ENCODE peak calls at places on chromosomes 7 and 10, in eight cellular contexts. X is CD8-positive, alpha-beta T cell; Z is activated CD4-positive, alpha-beta T cell treated with anti-CD3 and anti-CD28 coated beads for 24 hours; A is thoracic aorta; V is upper lobe of right lung; G is mesenchymal stem cell; C is NAMALWA; J is GOT3. L is an unnamed sample.

GRCh38 chr7:46909601-46910051 is 672.3 kb downstream of the TNS3 start:
- DNase-seq in C (no peak), X (no peak), A (no peak), G (peak), Z (no peak), J (no peak), V (no peak), L (no peak)

GRCh38 chr10:97433430-97434001 is 7.5 kb downstream of the PGAM1 start:
- DNase-seq in G (no peak), C (no peak), V (no peak), Z (no peak), X (no peak), J (no peak), A (no peak), L (no peak)

GRCh38 chr7:42661312-42661711 is 250.6 kb downstream of the C7orf25 start:
- DNase-seq in X (no peak), Z (no peak), G (peak), V (no peak), A (no peak), C (no peak), J (no peak), L (no peak)

GRCh38 chr7:2508327-2509231 is 11.0 kb upstream of the LFNG start:
- DNase-seq in C (peak), Z (peak), X (peak), V (peak), A (no peak), G (no peak), J (no peak), L (peak)

GRCh38 chr7:45593121-45593541 is 19.0 kb downstream of the ADCY1 start:
- DNase-seq in C (no peak), Z (no peak), X (no peak), A (no peak), J (no peak), G (no peak), V (no peak), L (peak)

GRCh38 chr10:124827474-124827873 is 25.9 kb downstream of the ABRAXAS2 start:
- DNase-seq in C (peak), V (no peak), X (no peak), Z (no peak), J (no peak), A (no peak), G (peak), L (no peak)

GRCh38 chr10:101782811-101783735 is at the start of gene NPM3:
- DNase-seq in X (peak), G (peak), Z (peak), A (peak), J (peak), V (peak), C (peak), L (peak)

GRCh38 chr10:107653832-107654287 is 489.4 kb upstream of the SORCS1 start:
- DNase-seq in C (peak), G (peak), A (no peak), J (no peak), Z (no peak), X (no peak), V (no peak), L (no peak)

GRCh38 chr7:49030221-49030620 is 105.9 kb downstream of the CDC14C start:
- DNase-seq in G (no peak), X (no peak), A (no peak), J (no peak), Z (no peak), C (no peak), V (no peak), L (no peak)

GRCh38 chr7:95577137-95577536 is 19.2 kb downstream of the PDK4 start:
- DNase-seq in G (peak), C (no peak), A (no peak), V (no peak), X (no peak), J (peak), Z (no peak), L (no peak)

GRCh38 chr7:22589641-22590141 is 89.7 kb upstream of the STEAP1B start:
- DNase-seq in X (no peak), J (no peak), Z (no peak), A (peak), V (peak), G (peak), C (no peak), L (peak)

GRCh38 chr7:7830122-7830878 is 111.9 kb upstream of the RPA3 start:
- DNase-seq in J (no peak), G (no peak), A (no peak), X (no peak), V (no peak), C (no peak), Z (no peak), L (no peak)

GRCh38 chr10:123502983-123503382 is 163.2 kb upstream of the GPR26 start:
- DNase-seq in C (peak), G (no peak), A (no peak), Z (no peak), X (no peak), V (no peak), J (no peak), L (no peak)

GRCh38 chr7:159067870-159068787 is 76.5 kb downstream of the VIPR2 start:
- DNase-seq in Z (no peak), J (no peak), A (no peak), G (no peak), V (peak), C (no peak), X (peak), L (peak)

GRCh38 chr7:129041142-129041928 is 13.6 kb downstream of the TNPO3 start:
- DNase-seq in G (no peak), V (no peak), A (no peak), X (no peak), J (no peak), C (no peak), Z (no peak), L (no peak)

GRCh38 chr10:119395287-119396007 is 147.1 kb downstream of the RGS10 start:
- DNase-seq in C (peak), G (peak), Z (no peak), V (no peak), J (no peak), A (no peak), X (no peak), L (peak)

GRCh38 chr7:73715648-73716317 is 3.7 kb downstream of the STX1A start:
- DNase-seq in Z (peak), J (peak), G (peak), A (no peak), V (no peak), C (peak), X (no peak), L (no peak)

GRCh38 chr7:112286294-112287086 is 80.0 kb downstream of the ZNF277 start:
- DNase-seq in X (no peak), Z (no peak), C (peak), V (no peak), A (no peak), J (no peak), G (no peak), L (no peak)

GRCh38 chr7:74289660-74290589 is 718 bp downstream of the CLIP2 start:
- DNase-seq in G (no peak), V (peak), X (peak), J (no peak), A (no peak), C (no peak), Z (no peak), L (peak)

GRCh38 chr7:92691578-92691977 is 101.4 kb upstream of the FAM133B start:
- DNase-seq in J (no peak), Z (no peak), A (no peak), V (no peak), C (peak), X (peak), G (peak), L (no peak)

GRCh38 chr10:118775478-118775877 is 20.7 kb upstream of the CACUL1 start:
- DNase-seq in G (no peak), J (no peak), Z (no peak), V (no peak), A (no peak), X (no peak), C (no peak), L (no peak)

GRCh38 chr10:22615819-22616499 is 98.4 kb downstream of the PIP4K2A start:
- DNase-seq in Z (no peak), G (peak), A (no peak), C (peak), X (peak), V (peak), J (no peak), L (no peak)

GRCh38 chr10:124436191-124436638 is 13.6 kb downstream of the NKX1-2 start:
- DNase-seq in G (peak), V (no peak), A (no peak), C (peak), J (no peak), Z (no peak), X (no peak), L (no peak)

GRCh38 chr10:88852327-88852726 is 683 bp upstream of the ANKRD22 start:
- DNase-seq in G (no peak), X (no peak), Z (no peak), V (no peak), J (no peak), A (no peak), C (no peak), L (no peak)

GRCh38 chr7:28312973-28313372 is 99.3 kb upstream of the CREB5 start:
- DNase-seq in Z (no peak), G (no peak), C (no peak), V (no peak), A (no peak), J (no peak), X (no peak), L (no peak)

GRCh38 chr10:132676193-132676891 is 109.6 kb downstream of the NKX6-2 start:
- DNase-seq in J (no peak), C (no peak), G (no peak), V (peak), A (no peak), X (no peak), Z (no peak), L (peak)

GRCh38 chr7:151560243-151560642 is 40.5 kb upstream of the RHEB start:
- DNase-seq in A (no peak), V (no peak), J (no peak), X (no peak), Z (no peak), C (no peak), G (no peak), L (no peak)